ENCODE peak calls at places on chromosomes 5 and 9, in five cellular contexts. M is activated effector memory CD4-positive, alpha-beta T cell treated with Interleukin-2 at 50 U/mL for 16 hours; Z is cardiac muscle cell; N is CD4-positive, alpha-beta T cell; A is Peyer's patch. O is an unnamed sample.

GRCh38 chr5:76269259-76269958 is 133.7 kb upstream of the IQGAP2 start:
- DNase-seq in Z (no peak), M (no peak), N (no peak), A (no peak), O (no peak)

GRCh38 chr9:37862530-37862929 is 41.4 kb downstream of the SLC25A51 start:
- DNase-seq in N (no peak), Z (no peak), M (no peak), A (no peak), O (no peak)

GRCh38 chr9:76297721-76298239 is 96.4 kb downstream of the RFK start:
- DNase-seq in N (no peak), Z (peak; percentile 63), A (no peak), M (no peak), O (no peak)

GRCh38 chr5:176817369-176817841 is 7.0 kb downstream of the UNC5A start:
- DNase-seq in N (no peak), Z (no peak), A (no peak), M (no peak), O (no peak)

GRCh38 chr5:150021491-150022162 is 21.1 kb downstream of the HMGXB3 start:
- DNase-seq in A (no peak), N (no peak), M (no peak), Z (peak; percentile 67), O (no peak)

GRCh38 chr5:137957948-137958347 is 68.7 kb downstream of the PKD2L2 start:
- DNase-seq in M (no peak), N (no peak), Z (peak; percentile 33), A (no peak), O (no peak)

GRCh38 chr9:34555002-34555348 is 32.2 kb upstream of the ENHO start:
- DNase-seq in M (no peak), A (no peak), N (no peak), Z (no peak), O (no peak)

GRCh38 chr9:116959775-116960174 is 272.7 kb downstream of the TRIM32 start:
- DNase-seq in N (no peak), Z (no peak), A (no peak), M (no peak), O (no peak)

GRCh38 chr5:112833971-112834370 is 27.1 kb upstream of the SRP19 start:
- DNase-seq in M (no peak), Z (no peak), A (no peak), N (no peak), O (no peak)

GRCh38 chr9:131097948-131098278 is 1.6 kb downstream of the AIF1L start:
- DNase-seq in M (no peak), N (no peak), Z (no peak), A (no peak), O (no peak)